ENCODE peak calls at places on chromosomes 13 and 19, in eight cellular contexts. One of them, this sample, is unnamed.

GRCh38 chr13:19845758-19846157 is 17.7 kb downstream of the ZMYM5 start:
- DNase-seq in AG04449: peak
- DNase-seq in kidney: no peak
- DNase-seq in lower leg skin: no peak
- DNase-seq in type B pancreatic cell: no peak
- DNase-seq in choroid plexus epithelial cell: peak
- DNase-seq in AG09309: peak
- DNase-seq in Peyer's patch: no peak
- DNase-seq in this sample: peak

GRCh38 chr19:49017666-49018351 is 918 bp upstream of the LHB start:
- DNase-seq in AG04449: no peak
- DNase-seq in kidney: no peak
- DNase-seq in lower leg skin: no peak
- DNase-seq in type B pancreatic cell: no peak
- DNase-seq in choroid plexus epithelial cell: peak
- DNase-seq in AG09309: no peak
- DNase-seq in Peyer's patch: peak
- DNase-seq in this sample: peak

GRCh38 chr13:47126432-47126831 is 229.6 kb upstream of the HTR2A start:
- DNase-seq in AG04449: no peak
- DNase-seq in kidney: no peak
- DNase-seq in lower leg skin: no peak
- DNase-seq in type B pancreatic cell: no peak
- DNase-seq in choroid plexus epithelial cell: peak
- DNase-seq in AG09309: no peak
- DNase-seq in Peyer's patch: no peak
- DNase-seq in this sample: peak

GRCh38 chr13:48121733-48122132 is 26.8 kb upstream of the MED4 start:
- DNase-seq in AG04449: no peak
- DNase-seq in kidney: no peak
- DNase-seq in lower leg skin: no peak
- DNase-seq in type B pancreatic cell: no peak
- DNase-seq in choroid plexus epithelial cell: no peak
- DNase-seq in AG09309: no peak
- DNase-seq in Peyer's patch: no peak
- DNase-seq in this sample: no peak

GRCh38 chr19:14972676-14973075 is 7.0 kb downstream of the SLC1A6 start:
- DNase-seq in AG04449: no peak
- DNase-seq in kidney: no peak
- DNase-seq in lower leg skin: no peak
- DNase-seq in type B pancreatic cell: no peak
- DNase-seq in choroid plexus epithelial cell: no peak
- DNase-seq in AG09309: no peak
- DNase-seq in Peyer's patch: no peak
- DNase-seq in this sample: no peak

GRCh38 chr13:29907670-29908069 is 57.3 kb upstream of the UBL3 start:
- DNase-seq in AG04449: no peak
- DNase-seq in kidney: no peak
- DNase-seq in lower leg skin: no peak
- DNase-seq in type B pancreatic cell: no peak
- DNase-seq in choroid plexus epithelial cell: no peak
- DNase-seq in AG09309: no peak
- DNase-seq in Peyer's patch: no peak
- DNase-seq in this sample: no peak

GRCh38 chr13:43831088-43831487 is 44.3 kb upstream of the ENOX1 start:
- DNase-seq in AG04449: no peak
- DNase-seq in kidney: no peak
- DNase-seq in lower leg skin: no peak
- DNase-seq in type B pancreatic cell: no peak
- DNase-seq in choroid plexus epithelial cell: peak
- DNase-seq in AG09309: no peak
- DNase-seq in Peyer's patch: no peak
- DNase-seq in this sample: no peak

GRCh38 chr13:65638572-65639168 is 1591.5 kb downstream of the PCDH9 start:
- DNase-seq in AG04449: peak
- DNase-seq in kidney: no peak
- DNase-seq in lower leg skin: no peak
- DNase-seq in type B pancreatic cell: no peak
- DNase-seq in choroid plexus epithelial cell: peak
- DNase-seq in AG09309: peak
- DNase-seq in Peyer's patch: no peak
- DNase-seq in this sample: peak

GRCh38 chr19:5857203-5858081 is 6.2 kb upstream of the FUT3 start:
- DNase-seq in AG04449: no peak
- DNase-seq in kidney: no peak
- DNase-seq in lower leg skin: no peak
- DNase-seq in type B pancreatic cell: no peak
- DNase-seq in choroid plexus epithelial cell: no peak
- DNase-seq in AG09309: no peak
- DNase-seq in Peyer's patch: no peak
- DNase-seq in this sample: no peak

GRCh38 chr13:111908981-111909380 is 158.0 kb upstream of the SOX1 start:
- DNase-seq in AG04449: no peak
- DNase-seq in kidney: no peak
- DNase-seq in lower leg skin: no peak
- DNase-seq in type B pancreatic cell: peak
- DNase-seq in choroid plexus epithelial cell: no peak
- DNase-seq in AG09309: no peak
- DNase-seq in Peyer's patch: peak
- DNase-seq in this sample: no peak

GRCh38 chr13:111908391-111908790 is 158.6 kb upstream of the SOX1 start:
- DNase-seq in AG04449: no peak
- DNase-seq in kidney: no peak
- DNase-seq in lower leg skin: no peak
- DNase-seq in type B pancreatic cell: peak
- DNase-seq in choroid plexus epithelial cell: no peak
- DNase-seq in AG09309: no peak
- DNase-seq in Peyer's patch: peak
- DNase-seq in this sample: no peak

GRCh38 chr13:111909501-111909900 is 157.4 kb upstream of the SOX1 start:
- DNase-seq in AG04449: no peak
- DNase-seq in kidney: no peak
- DNase-seq in lower leg skin: no peak
- DNase-seq in type B pancreatic cell: peak
- DNase-seq in choroid plexus epithelial cell: no peak
- DNase-seq in AG09309: no peak
- DNase-seq in Peyer's patch: peak
- DNase-seq in this sample: no peak

GRCh38 chr13:111911141-111911720 is 155.7 kb upstream of the SOX1 start:
- DNase-seq in AG04449: no peak
- DNase-seq in kidney: no peak
- DNase-seq in lower leg skin: no peak
- DNase-seq in type B pancreatic cell: peak
- DNase-seq in choroid plexus epithelial cell: no peak
- DNase-seq in AG09309: no peak
- DNase-seq in Peyer's patch: peak
- DNase-seq in this sample: peak

DNA sequence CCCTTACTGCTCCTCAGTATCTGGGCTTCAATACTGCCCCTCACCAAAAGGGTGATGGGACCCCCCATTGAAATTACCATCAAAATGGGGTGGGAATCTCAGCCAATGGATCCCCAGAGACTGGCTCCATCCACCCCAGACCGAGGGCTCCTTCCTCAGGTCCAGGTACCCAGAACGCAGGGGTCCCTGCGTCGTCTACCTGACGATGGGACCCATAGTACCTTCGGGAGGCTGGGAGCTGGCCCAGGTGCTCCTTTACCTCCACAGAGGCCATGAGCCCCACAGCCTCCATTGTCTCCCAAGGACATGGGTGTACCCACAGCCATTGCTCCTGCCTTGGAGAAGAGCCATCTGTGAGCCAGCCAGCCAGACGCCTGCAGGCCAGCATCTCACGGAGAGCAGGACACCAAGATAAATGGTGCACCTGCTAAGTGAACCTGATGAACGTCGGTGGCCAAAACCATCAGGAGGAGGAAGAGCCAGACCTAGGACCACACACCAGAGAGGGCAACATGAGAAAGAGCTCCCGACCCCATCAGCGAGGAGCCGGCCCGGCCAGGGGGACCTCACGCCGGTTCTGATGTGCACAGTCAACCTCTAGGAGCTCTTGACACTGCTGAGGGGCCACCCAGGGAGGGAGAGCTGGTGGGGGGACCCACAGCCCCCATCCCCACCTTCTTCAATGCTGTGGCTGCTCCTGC is 156.8 kb upstream of the SOX1 start:
- DNase-seq in AG04449: no peak
- DNase-seq in kidney: no peak
- DNase-seq in lower leg skin: no peak
- DNase-seq in type B pancreatic cell: peak
- DNase-seq in choroid plexus epithelial cell: no peak
- DNase-seq in AG09309: no peak
- DNase-seq in Peyer's patch: peak
- DNase-seq in this sample: peak
- TF ChIP-seq CTCF in AG04449: no peak
- TF ChIP-seq CTCF in kidney: no peak
- TF ChIP-seq CTCF in lower leg skin: no peak
- TF ChIP-seq CTCF in type B pancreatic cell: no peak
- TF ChIP-seq CTCF in choroid plexus epithelial cell: no peak
- TF ChIP-seq CTCF in AG09309: no peak
- TF ChIP-seq CTCF in Peyer's patch: no peak
- TF ChIP-seq CTCF in this sample: no peak

GRCh38 chr19:36051236-36051635 is 2.8 kb downstream of the THAP8 start:
- DNase-seq in AG04449: no peak
- DNase-seq in kidney: no peak
- DNase-seq in lower leg skin: no peak
- DNase-seq in type B pancreatic cell: no peak
- DNase-seq in choroid plexus epithelial cell: peak
- DNase-seq in AG09309: no peak
- DNase-seq in Peyer's patch: no peak
- DNase-seq in this sample: no peak
- TF ChIP-seq CTCF in AG04449: no peak
- TF ChIP-seq CTCF in kidney: no peak
- TF ChIP-seq CTCF in lower leg skin: no peak
- TF ChIP-seq CTCF in type B pancreatic cell: no peak
- TF ChIP-seq CTCF in choroid plexus epithelial cell: peak
- TF ChIP-seq CTCF in AG09309: peak
- TF ChIP-seq CTCF in Peyer's patch: no peak
- TF ChIP-seq CTCF in this sample: peak

GRCh38 chr19:35748106-35749020 is at the start of gene LIN37:
- DNase-seq in AG04449: peak
- DNase-seq in kidney: peak
- DNase-seq in lower leg skin: peak
- DNase-seq in type B pancreatic cell: peak
- DNase-seq in choroid plexus epithelial cell: peak
- DNase-seq in AG09309: peak
- DNase-seq in Peyer's patch: peak
- DNase-seq in this sample: peak
- TF ChIP-seq CTCF in AG04449: no peak
- TF ChIP-seq CTCF in kidney: peak
- TF ChIP-seq CTCF in lower leg skin: no peak
- TF ChIP-seq CTCF in type B pancreatic cell: peak
- TF ChIP-seq CTCF in choroid plexus epithelial cell: peak
- TF ChIP-seq CTCF in AG09309: no peak
- TF ChIP-seq CTCF in Peyer's patch: peak
- TF ChIP-seq CTCF in this sample: no peak

GRCh38 chr13:102773441-102774209 is at the start of gene TEX30:
- DNase-seq in AG04449: no peak
- DNase-seq in kidney: peak
- DNase-seq in lower leg skin: peak
- DNase-seq in type B pancreatic cell: peak
- DNase-seq in choroid plexus epithelial cell: peak
- DNase-seq in AG09309: peak
- DNase-seq in Peyer's patch: peak
- DNase-seq in this sample: peak
- TF ChIP-seq CTCF in AG04449: no peak
- TF ChIP-seq CTCF in kidney: peak
- TF ChIP-seq CTCF in lower leg skin: no peak
- TF ChIP-seq CTCF in type B pancreatic cell: peak
- TF ChIP-seq CTCF in choroid plexus epithelial cell: peak
- TF ChIP-seq CTCF in AG09309: no peak
- TF ChIP-seq CTCF in Peyer's patch: no peak
- TF ChIP-seq CTCF in this sample: no peak

DNA sequence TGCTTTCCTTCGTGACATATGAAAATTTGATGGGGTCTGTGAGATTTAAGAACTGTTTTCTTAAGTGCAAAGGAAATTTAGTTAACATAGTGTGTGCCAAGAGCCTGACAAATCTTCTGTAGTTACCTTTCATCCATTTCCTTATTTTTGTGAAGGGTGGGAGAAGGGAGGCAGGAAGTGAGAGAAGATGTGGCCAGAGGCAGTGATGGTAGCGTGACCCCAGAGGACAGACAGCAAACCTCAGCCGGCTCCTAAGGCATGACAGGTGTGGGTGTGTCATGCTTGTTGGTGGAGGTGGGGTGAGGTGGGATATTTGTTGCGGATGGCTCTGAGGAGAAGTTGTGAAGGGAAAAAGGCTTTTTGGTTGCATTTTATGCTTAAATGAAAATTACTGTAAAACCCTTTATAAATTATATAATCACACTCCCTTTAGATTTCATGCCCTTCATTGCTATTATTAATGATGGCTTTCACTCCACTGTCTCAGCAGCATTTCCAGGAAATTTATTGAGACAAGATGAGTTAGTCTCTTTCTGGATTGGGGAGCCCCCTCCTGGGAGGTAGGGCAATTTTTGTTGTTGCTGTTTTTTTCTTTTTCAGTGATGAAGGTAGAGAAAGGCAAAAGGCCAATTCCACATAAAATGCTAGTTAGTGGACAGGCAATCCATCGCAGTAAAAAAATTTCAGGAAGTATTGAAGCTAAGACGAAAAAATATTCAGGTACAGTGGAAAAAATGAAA is 80.0 kb downstream of the TEX26 start:
- DNase-seq in AG04449: no peak
- DNase-seq in kidney: no peak
- DNase-seq in lower leg skin: no peak
- DNase-seq in type B pancreatic cell: no peak
- DNase-seq in choroid plexus epithelial cell: peak
- DNase-seq in AG09309: no peak
- DNase-seq in Peyer's patch: no peak
- DNase-seq in this sample: peak
- TF ChIP-seq CTCF in AG04449: peak
- TF ChIP-seq CTCF in kidney: no peak
- TF ChIP-seq CTCF in lower leg skin: no peak
- TF ChIP-seq CTCF in type B pancreatic cell: peak
- TF ChIP-seq CTCF in choroid plexus epithelial cell: peak
- TF ChIP-seq CTCF in AG09309: peak
- TF ChIP-seq CTCF in Peyer's patch: no peak
- TF ChIP-seq CTCF in this sample: peak

This sample was measured in osteoblast.